ENCODE peak calls at places on chromosomes 12 and 14, in seven cellular contexts. B is adrenal gland, K is transverse colon, L is A549, F is body of pancreas, Z is uterus, N is suprapubic skin. G is an unnamed sample.

GRCh38 chr12:7113389-7113871 is 4.4 kb upstream of the C1RL start:
- DNase-seq in B (no peak), K (peak), L (peak), F (no peak), Z (no peak), N (peak), G (no peak)

GRCh38 chr12:14396071-14396470 is 30.6 kb downstream of the ATF7IP start:
- DNase-seq in B (no peak), K (no peak), L (no peak), F (no peak), Z (no peak), N (no peak), G (no peak)

GRCh38 chr14:29716150-29716549 is 211.5 kb downstream of the PRKD1 start:
- DNase-seq in B (peak), K (no peak), L (no peak), F (no peak), Z (no peak), N (no peak), G (no peak)

GRCh38 chr14:68610251-68610793 is 182.5 kb downstream of the ZFP36L1 start:
- DNase-seq in B (no peak), K (no peak), L (no peak), F (peak), Z (peak), N (no peak), G (no peak)

GRCh38 chr14:88668448-88669116 is 105.7 kb downstream of the ZC3H14 start:
- DNase-seq in B (no peak), K (no peak), L (no peak), F (no peak), Z (no peak), N (no peak), G (no peak)

GRCh38 chr12:114682920-114683708 is 861 bp downstream of the TBX3 start:
- DNase-seq in B (peak), K (peak), L (peak), F (no peak), Z (no peak), N (no peak), G (no peak)

GRCh38 chr14:93903342-93904184 is 23.6 kb upstream of the FAM181A start:
- DNase-seq in B (no peak), K (no peak), L (peak), F (no peak), Z (no peak), N (no peak), G (no peak)

GRCh38 chr12:78192979-78193378 is 362.3 kb downstream of the NAV3 start:
- DNase-seq in B (no peak), K (no peak), L (no peak), F (no peak), Z (no peak), N (no peak), G (no peak)

GRCh38 chr12:54689034-54689372 is 40.8 kb upstream of the DCD start:
- DNase-seq in B (no peak), K (no peak), L (no peak), F (no peak), Z (no peak), N (no peak), G (no peak)

GRCh38 chr14:54867011-54867410 is 35.6 kb downstream of the GCH1 start:
- DNase-seq in B (no peak), K (no peak), L (no peak), F (no peak), Z (no peak), N (no peak), G (no peak)

GRCh38 chr12:104710940-104711725 is 247.0 kb downstream of the SLC41A2 start:
- DNase-seq in B (no peak), K (no peak), L (no peak), F (no peak), Z (no peak), N (no peak), G (no peak)

GRCh38 chr12:131860472-131861260 is 32.5 kb downstream of the MMP17 start:
- DNase-seq in B (peak), K (peak), L (peak), F (peak), Z (no peak), N (no peak), G (peak)

GRCh38 chr12:89875225-89875624 is 166.6 kb upstream of the ATP2B1 start:
- DNase-seq in B (no peak), K (no peak), L (no peak), F (no peak), Z (no peak), N (no peak), G (no peak)

GRCh38 chr12:20415013-20415412 is 46.7 kb downstream of the PDE3A start:
- DNase-seq in B (no peak), K (no peak), L (no peak), F (no peak), Z (no peak), N (no peak), G (peak)

GRCh38 chr14:90503582-90503981 is 106.8 kb downstream of the CALM1 start:
- DNase-seq in B (peak), K (peak), L (no peak), F (peak), Z (no peak), N (no peak), G (no peak)

GRCh38 chr14:90987140-90987539 is 73.3 kb downstream of the RPS6KA5 start:
- DNase-seq in B (no peak), K (no peak), L (no peak), F (no peak), Z (no peak), N (no peak), G (no peak)

GRCh38 chr14:59754256-59754655 is 116.3 kb downstream of the RTN1 start:
- DNase-seq in B (no peak), K (no peak), L (no peak), F (no peak), Z (no peak), N (no peak), G (no peak)

GRCh38 chr12:103273645-103274044 is 222.1 kb downstream of the C12orf42 start:
- DNase-seq in B (no peak), K (no peak), L (no peak), F (no peak), Z (no peak), N (no peak), G (no peak)

GRCh38 chr14:105711841-105712460 is 185.6 kb downstream of the TMEM121 start:
- DNase-seq in B (no peak), K (no peak), L (no peak), F (no peak), Z (no peak), N (no peak), G (peak)

GRCh38 chr12:96314723-96315122 is 85.5 kb downstream of the CDK17 start:
- DNase-seq in B (no peak), K (no peak), L (no peak), F (no peak), Z (no peak), N (no peak), G (no peak)

GRCh38 chr12:93079976-93080375 is 150.9 kb upstream of the EEA1 start:
- DNase-seq in B (no peak), K (no peak), L (no peak), F (no peak), Z (no peak), N (no peak), G (no peak)

GRCh38 chr14:72513994-72514659 is 379.8 kb downstream of the DPF3 start:
- DNase-seq in B (no peak), K (no peak), L (peak), F (no peak), Z (no peak), N (no peak), G (no peak)

GRCh38 chr12:64625243-64626077 is 15.2 kb downstream of the RASSF3 start:
- DNase-seq in B (peak), K (peak), L (peak), F (peak), Z (peak), N (no peak), G (no peak)

GRCh38 chr14:92465353-92466067 is 48.1 kb upstream of the RIN3 start:
- DNase-seq in B (peak), K (no peak), L (no peak), F (no peak), Z (no peak), N (no peak), G (peak)

GRCh38 chr12:26188641-26189040 is 6.7 kb upstream of the SSPN start:
- DNase-seq in B (no peak), K (no peak), L (no peak), F (no peak), Z (no peak), N (no peak), G (no peak)

GRCh38 chr12:55946553-55946952 is 15.6 kb downstream of the DGKA start:
- DNase-seq in B (no peak), K (no peak), L (no peak), F (no peak), Z (no peak), N (no peak), G (no peak)

GRCh38 chr14:96582641-96582980 is 80.4 kb downstream of the PAPOLA start:
- DNase-seq in B (no peak), K (no peak), L (no peak), F (no peak), Z (no peak), N (peak), G (peak)

GRCh38 chr14:68968051-68968450 is 11.1 kb downstream of the ACTN1 start:
- DNase-seq in B (no peak), K (no peak), L (no peak), F (no peak), Z (no peak), N (no peak), G (no peak)

GRCh38 chr14:99887407-99887806 is 94.2 kb downstream of the EML1 start:
- DNase-seq in B (no peak), K (no peak), L (no peak), F (no peak), Z (no peak), N (no peak), G (no peak)

GRCh38 chr12:113056631-113057488 is at the start of gene DTX1:
- DNase-seq in B (no peak), K (no peak), L (no peak), F (peak), Z (no peak), N (no peak), G (no peak)

GRCh38 chr12:40056357-40056756 is 49.5 kb downstream of the SLC2A13 start:
- DNase-seq in B (no peak), K (no peak), L (no peak), F (no peak), Z (no peak), N (no peak), G (no peak)

GRCh38 chr14:105474478-105475268 is at the start of gene CRIP2:
- DNase-seq in B (no peak), K (no peak), L (peak), F (no peak), Z (no peak), N (no peak), G (no peak)

GRCh38 chr12:13277278-13277677 is 80.8 kb downstream of the EMP1 start:
- DNase-seq in B (no peak), K (no peak), L (no peak), F (no peak), Z (no peak), N (no peak), G (no peak)

GRCh38 chr12:1532796-1533195 is 61.6 kb downstream of the FBXL14 start:
- DNase-seq in B (no peak), K (no peak), L (no peak), F (no peak), Z (no peak), N (no peak), G (no peak)

GRCh38 chr12:1531160-1531653 is 63.2 kb downstream of the FBXL14 start:
- DNase-seq in B (no peak), K (no peak), L (no peak), F (peak), Z (no peak), N (no peak), G (peak)

GRCh38 chr12:1532367-1532752 is 62.0 kb downstream of the FBXL14 start:
- DNase-seq in B (no peak), K (no peak), L (no peak), F (no peak), Z (no peak), N (no peak), G (peak)

GRCh38 chr12:1530592-1531159 is 63.7 kb downstream of the FBXL14 start:
- DNase-seq in B (no peak), K (no peak), L (no peak), F (no peak), Z (no peak), N (no peak), G (peak)

GRCh38 chr12:1531654-1532366 is 62.6 kb downstream of the FBXL14 start:
- DNase-seq in B (no peak), K (no peak), L (no peak), F (no peak), Z (no peak), N (no peak), G (no peak)
- TF ChIP-seq POLR2A in B (no peak), K (no peak), L (no peak), F (no peak), Z (no peak), N (no peak), G (no peak)

GRCh38 chr12:32115404-32116104 is 8.9 kb downstream of the BICD1 start:
- DNase-seq in B (peak), K (peak), L (peak), F (peak), Z (peak), N (peak), G (peak)
- TF ChIP-seq POLR2A in B (peak), K (no peak), L (no peak), F (no peak), Z (no peak), N (no peak), G (no peak)

GRCh38 chr12:132955933-132956725 is at the start of gene ZNF605:
- DNase-seq in B (peak), K (peak), L (peak), F (peak), Z (peak), N (peak), G (peak)
- TF ChIP-seq POLR2A in B (peak), K (no peak), L (peak), F (peak), Z (peak), N (no peak), G (no peak)

DNA sequence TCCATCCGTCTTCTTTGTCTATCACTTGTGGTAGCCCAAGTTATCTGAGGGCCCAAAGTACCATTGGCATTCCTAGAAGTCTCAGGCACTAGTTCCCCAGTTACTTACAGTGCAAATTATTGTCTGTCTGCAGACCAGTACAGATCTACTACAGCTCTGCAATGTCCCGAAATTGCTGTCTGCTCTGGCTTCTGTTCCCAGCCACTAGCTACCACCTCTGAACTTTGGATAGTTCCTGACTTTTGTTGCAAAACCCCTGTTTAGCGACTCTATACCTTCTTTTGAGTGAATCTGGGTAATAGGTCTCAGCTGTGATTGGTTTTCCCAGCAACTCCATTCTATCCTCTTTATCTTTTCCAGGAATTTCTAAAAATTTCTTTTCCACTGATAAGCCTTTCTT is 16.8 kb downstream of the KCNJ8 start:
- DNase-seq in B (no peak), K (no peak), L (no peak), F (no peak), Z (no peak), N (no peak), G (no peak)
- TF ChIP-seq POLR2A in B (no peak), K (no peak), L (no peak), F (no peak), Z (no peak), N (no peak), G (no peak)

DNA sequence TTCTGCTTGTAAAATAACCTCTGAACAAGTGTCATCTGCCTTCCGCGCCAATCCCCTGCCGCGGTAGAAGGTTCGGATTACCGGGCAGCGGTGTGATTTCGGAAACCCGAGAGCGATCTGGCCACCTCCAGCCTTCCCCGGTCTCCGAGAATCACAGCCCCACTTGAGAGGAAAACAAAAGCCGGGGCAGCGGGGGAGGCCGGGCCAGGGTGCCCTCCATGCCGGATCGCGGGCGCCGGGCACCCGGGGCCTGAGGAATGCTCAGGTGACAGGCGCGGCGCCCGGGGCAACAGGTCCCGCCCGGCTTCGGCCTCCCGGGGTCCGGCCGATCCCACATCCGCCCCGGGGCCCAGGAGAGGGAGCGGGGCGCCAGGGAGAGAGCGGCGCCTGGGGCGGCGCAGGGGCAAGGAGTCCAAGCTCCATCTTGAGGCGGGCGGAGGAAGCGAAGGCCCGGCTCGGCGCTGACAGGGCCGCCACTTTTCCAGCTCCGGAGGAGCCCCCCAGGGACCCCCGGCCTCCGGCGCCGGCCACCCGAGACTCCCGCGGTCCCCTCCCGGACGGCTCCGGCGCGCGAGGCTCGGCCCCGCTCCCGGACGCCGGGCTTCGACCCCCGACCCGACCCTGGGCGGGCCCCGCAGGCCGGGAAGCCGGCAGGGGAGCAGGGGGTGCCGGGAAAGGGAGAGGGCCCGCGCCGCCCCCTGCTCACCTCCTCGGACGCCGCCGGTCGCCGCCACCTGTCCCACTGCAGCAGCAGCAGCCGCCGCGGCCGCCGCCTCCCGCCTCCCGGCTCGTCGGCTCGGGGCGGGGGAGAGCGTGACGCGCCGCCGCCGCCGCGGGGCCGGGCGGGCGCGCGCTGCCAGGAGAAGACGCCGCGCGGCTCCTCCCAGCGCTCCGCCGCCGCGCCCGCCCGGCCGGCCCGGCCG is at the start of gene CLIP1:
- DNase-seq in B (peak), K (peak), L (peak), F (peak), Z (peak), N (peak), G (peak)
- TF ChIP-seq POLR2A in B (peak), K (peak), L (peak), F (peak), Z (peak), N (peak), G (peak)

GRCh38 chr12:52050116-52050770 is 999 bp upstream of the NR4A1 start:
- DNase-seq in B (peak), K (no peak), L (no peak), F (peak), Z (no peak), N (no peak), G (peak)

GRCh38 chr12:52052471-52053186 is 1.4 kb downstream of the NR4A1 start:
- DNase-seq in B (peak), K (peak), L (no peak), F (peak), Z (no peak), N (no peak), G (no peak)

GRCh38 chr12:52049688-52050087 is 1.6 kb upstream of the NR4A1 start:
- DNase-seq in B (no peak), K (no peak), L (no peak), F (no peak), Z (no peak), N (no peak), G (no peak)

GRCh38 chr12:52049286-52049685 is 2.0 kb upstream of the NR4A1 start:
- DNase-seq in B (no peak), K (no peak), L (no peak), F (no peak), Z (no peak), N (no peak), G (no peak)

DNA sequence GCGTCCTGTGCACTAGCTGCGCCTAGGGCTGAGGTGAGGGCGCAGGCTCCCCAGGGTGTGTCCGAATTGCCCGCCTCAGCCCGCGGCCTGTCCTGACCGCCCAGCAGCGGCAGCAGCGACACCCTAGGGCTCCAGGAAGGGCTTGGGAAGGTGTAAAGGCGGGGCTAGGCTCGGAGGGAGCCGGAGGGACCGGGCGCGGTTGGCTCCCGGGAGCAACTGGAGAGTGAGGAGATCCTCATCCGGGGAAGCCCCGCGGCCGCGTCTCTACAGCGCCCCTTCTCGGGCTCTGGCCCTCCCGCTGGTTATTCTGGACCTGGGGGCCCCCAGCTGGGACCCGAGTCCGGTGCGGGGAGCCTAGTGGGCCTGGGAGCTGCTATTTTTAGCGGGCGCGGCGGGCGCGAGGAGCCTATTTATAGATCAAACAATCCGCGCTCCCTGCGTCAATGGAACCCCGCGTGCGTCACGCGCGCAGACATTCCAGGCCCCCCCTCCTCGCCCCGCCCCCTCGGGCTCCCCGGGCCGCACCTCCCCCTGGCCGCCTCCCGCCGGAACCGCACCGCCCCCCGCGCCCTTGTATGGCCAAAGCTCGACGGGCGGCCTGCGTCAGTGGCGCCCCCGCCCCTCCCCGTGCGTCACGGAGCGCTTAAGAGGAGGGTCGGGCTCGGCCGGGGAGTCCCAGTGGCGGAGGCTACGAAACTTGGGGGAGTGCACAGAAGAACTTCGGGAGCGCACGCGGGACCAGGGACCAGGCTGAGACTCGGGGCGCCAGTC is at the start of gene NR4A1:
- DNase-seq in B (peak), K (peak), L (peak), F (peak), Z (peak), N (peak), G (peak)
- TF ChIP-seq POLR2A in B (peak), K (peak), L (peak), F (peak), Z (peak), N (peak), G (peak)

G was measured in lower leg skin.